ENCODE peak calls at places on chromosome 7, in four cellular contexts. O, K, V and A are unnamed samples.

GRCh38 chr7:120473352-120473751 is 200.4 kb downstream of the KCND2 start:
- ATAC-seq in O (no peak), K (no peak), V (no peak), A (no peak)

GRCh38 chr7:137298464-137298794 is 45.1 kb downstream of the PTN start:
- ATAC-seq in O (no peak), K (no peak), V (no peak), A (no peak)

GRCh38 chr7:125605241-125605640 is 675.6 kb upstream of the POT1 start:
- ATAC-seq in O (no peak), K (no peak), V (no peak), A (no peak)

GRCh38 chr7:106792233-106792926 is 72.7 kb upstream of the PIK3CG start:
- ATAC-seq in O (no peak), K (no peak), V (no peak), A (no peak)

GRCh38 chr7:15556706-15557105 is 5.1 kb downstream of the AGMO start:
- ATAC-seq in O (no peak), K (no peak), V (no peak), A (no peak)

GRCh38 chr7:90894122-90894521 is 298.0 kb downstream of the CDK14 start:
- ATAC-seq in O (no peak), K (no peak), V (no peak), A (no peak)

GRCh38 chr7:2843711-2844152 is 376 bp downstream of the GNA12 start:
- ATAC-seq in O (no peak), K (no peak), V (peak; percentile 6), A (peak; percentile 8)

GRCh38 chr7:74599251-74599650 is 58.3 kb upstream of the GTF2I start:
- ATAC-seq in O (peak; percentile 45), K (no peak), V (no peak), A (no peak)

GRCh38 chr7:149166630-149167352 is 19.5 kb downstream of the ZNF398 start:
- ATAC-seq in O (no peak), K (no peak), V (no peak), A (no peak)

GRCh38 chr7:80635998-80636397 is 2.4 kb upstream of the CD36 start:
- ATAC-seq in O (no peak), K (no peak), V (no peak), A (no peak)

GRCh38 chr7:105060923-105061322 is 46.9 kb downstream of the KMT2E start:
- ATAC-seq in O (no peak), K (peak; percentile 13), V (no peak), A (no peak)

GRCh38 chr7:53485354-53485753 is 449.9 kb downstream of the POM121L12 start:
- ATAC-seq in O (no peak), K (no peak), V (no peak), A (no peak)

GRCh38 chr7:23967949-23968599 is 258.1 kb downstream of the STK31 start:
- ATAC-seq in O (peak; percentile 70), K (no peak), V (peak; percentile 9), A (no peak)

GRCh38 chr7:70693690-70694356 is 438.1 kb upstream of the GALNT17 start:
- ATAC-seq in O (peak; percentile 66), K (peak; percentile 85), V (peak; percentile 89), A (peak; percentile 42)

GRCh38 chr7:107555893-107556292 is 7.8 kb downstream of the COG5 start:
- ATAC-seq in O (no peak), K (no peak), V (no peak), A (no peak)